ENCODE peak calls at places on chromosomes 4 and X, in seven cellular contexts. Q, D, B, U, N, K and F are unnamed samples.

GRCh38 chr4:119046263-119046662 is 89.4 kb upstream of the MYOZ2 start:
- DNase-seq in Q (no peak), D (no peak), B (peak; percentile 60), U (no peak), N (no peak), K (no peak), F (no peak)

GRCh38 chrX:149819371-149819770 is 37.6 kb downstream of the MAGEA9 start:
- DNase-seq in Q (no peak), D (no peak), B (no peak), U (no peak), N (no peak), K (no peak), F (no peak)

GRCh38 chrX:15382809-15383208 is 1.4 kb downstream of the VEGFD start:
- DNase-seq in Q (no peak), D (no peak), B (no peak), U (no peak), N (no peak), K (no peak), F (no peak)

GRCh38 chrX:147803948-147804347 is 107.8 kb upstream of the FMR1 start:
- DNase-seq in Q (no peak), D (no peak), B (no peak), U (no peak), N (no peak), K (no peak), F (no peak)

GRCh38 chrX:69280956-69281355 is 115.7 kb upstream of the PJA1 start:
- DNase-seq in Q (no peak), D (no peak), B (no peak), U (peak; percentile 46), N (no peak), K (no peak), F (no peak)

GRCh38 chrX:69505772-69506616 is 1.9 kb downstream of the NALF2 start:
- DNase-seq in Q (no peak), D (no peak), B (no peak), U (no peak), N (no peak), K (no peak), F (no peak)

GRCh38 chr4:113157086-113157857 is 107.8 kb downstream of the ANK2 start:
- DNase-seq in Q (no peak), D (no peak), B (no peak), U (no peak), N (no peak), K (no peak), F (no peak)

GRCh38 chr4:48489683-48490011 is 405 bp upstream of the ZAR1 start:
- DNase-seq in Q (no peak), D (no peak), B (no peak), U (no peak), N (no peak), K (no peak), F (no peak)

GRCh38 chr4:73668806-73669205 is 48.6 kb upstream of the RASSF6 start:
- DNase-seq in Q (no peak), D (no peak), B (peak; percentile 56), U (no peak), N (no peak), K (no peak), F (no peak)

GRCh38 chrX:40009890-40010289 is 87.9 kb downstream of the BCOR start:
- DNase-seq in Q (no peak), D (no peak), B (no peak), U (no peak), N (no peak), K (no peak), F (no peak)

GRCh38 chr4:80101768-80102116 is 28.7 kb upstream of the ANTXR2 start:
- DNase-seq in Q (no peak), D (no peak), B (no peak), U (no peak), N (no peak), K (no peak), F (no peak)

GRCh38 chrX:153704021-153704526 is 16.3 kb downstream of the SLC6A8 start:
- DNase-seq in Q (no peak), D (no peak), B (no peak), U (no peak), N (no peak), K (no peak), F (no peak)

GRCh38 chr4:91285485-91285884 is 1018.3 kb upstream of the GRID2 start:
- DNase-seq in Q (no peak), D (no peak), B (no peak), U (no peak), N (no peak), K (no peak), F (no peak)

GRCh38 chr4:2399631-2400190 is 18.7 kb downstream of the ZFYVE28 start:
- DNase-seq in Q (no peak), D (no peak), B (no peak), U (no peak), N (no peak), K (no peak), F (no peak)

GRCh38 chrX:80293354-80293753 is 126.9 kb upstream of the TENT5D start:
- DNase-seq in Q (no peak), D (no peak), B (no peak), U (no peak), N (no peak), K (no peak), F (no peak)

GRCh38 chr4:19945979-19946380 is 305.7 kb upstream of the SLIT2 start:
- DNase-seq in Q (no peak), D (peak; percentile 32), B (no peak), U (no peak), N (no peak), K (no peak), F (no peak)

GRCh38 chr4:187474238-187474637 is 521.3 kb upstream of the ZFP42 start:
- DNase-seq in Q (no peak), D (no peak), B (no peak), U (no peak), N (no peak), K (no peak), F (no peak)

GRCh38 chrX:11254417-11255109 is 38.6 kb upstream of the AMELX start:
- DNase-seq in Q (no peak), D (no peak), B (no peak), U (peak; percentile 47), N (no peak), K (no peak), F (no peak)

GRCh38 chr4:164509951-164510350 is 244.0 kb upstream of the SMIM31 start:
- DNase-seq in Q (no peak), D (no peak), B (no peak), U (no peak), N (no peak), K (no peak), F (no peak)

GRCh38 chrX:54540289-54540688 is 10.3 kb downstream of the GNL3L start:
- DNase-seq in Q (no peak), D (no peak), B (no peak), U (no peak), N (no peak), K (peak; percentile 16), F (no peak)

GRCh38 chr4:173288296-173288695 is 45.9 kb downstream of the HMGB2 start:
- DNase-seq in Q (peak; percentile 82), D (peak; percentile 37), B (peak; percentile 56), U (peak; percentile 55), N (no peak), K (peak; percentile 77), F (no peak)

GRCh38 chr4:173293663-173294062 is 40.5 kb downstream of the HMGB2 start:
- DNase-seq in Q (no peak), D (no peak), B (no peak), U (no peak), N (no peak), K (no peak), F (no peak)

GRCh38 chr4:173288698-173289350 is 45.3 kb downstream of the HMGB2 start:
- DNase-seq in Q (no peak), D (no peak), B (no peak), U (no peak), N (no peak), K (no peak), F (no peak)

GRCh38 chr4:173287486-173287885 is 46.7 kb downstream of the HMGB2 start:
- DNase-seq in Q (no peak), D (no peak), B (no peak), U (no peak), N (no peak), K (no peak), F (no peak)

DNA sequence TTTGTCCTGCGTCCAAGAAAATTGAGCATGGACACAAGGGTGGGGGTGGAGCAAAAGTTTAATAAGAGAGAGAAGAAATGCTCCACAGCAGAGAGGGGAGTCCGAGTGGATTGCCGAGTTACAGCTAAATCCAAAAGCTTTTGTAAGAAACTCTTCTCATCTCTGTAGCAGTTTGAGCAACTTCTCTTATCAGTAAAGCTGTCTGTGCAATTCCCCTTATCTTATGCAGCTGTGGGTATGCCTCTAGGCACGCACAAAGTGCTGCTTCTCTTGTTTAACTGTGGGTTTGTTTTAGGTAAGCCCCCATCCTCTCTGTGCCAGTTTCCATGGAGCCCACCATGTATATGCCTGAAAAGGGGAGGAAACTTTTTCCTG is 44.8 kb downstream of the HMGB2 start:
- DNase-seq in Q (no peak), D (no peak), B (no peak), U (no peak), N (no peak), K (no peak), F (no peak)
- TF ChIP-seq POLR2A in Q (no peak), D (no peak), B (no peak), U (no peak), N (no peak), K (no peak), F (no peak)

GRCh38 chr4:153479118-153479517 is 13.0 kb downstream of the TMEM131L start:
- DNase-seq in Q (no peak), D (no peak), B (no peak), U (no peak), N (no peak), K (no peak), F (no peak)
- H3K27ac ChIP-seq in Q (no peak overlapping the region), D (no peak overlapping the region), B (no peak overlapping the region), U (no peak overlapping the region), N (no peak overlapping the region), K (no peak overlapping the region), F (no peak overlapping the region)

DNA sequence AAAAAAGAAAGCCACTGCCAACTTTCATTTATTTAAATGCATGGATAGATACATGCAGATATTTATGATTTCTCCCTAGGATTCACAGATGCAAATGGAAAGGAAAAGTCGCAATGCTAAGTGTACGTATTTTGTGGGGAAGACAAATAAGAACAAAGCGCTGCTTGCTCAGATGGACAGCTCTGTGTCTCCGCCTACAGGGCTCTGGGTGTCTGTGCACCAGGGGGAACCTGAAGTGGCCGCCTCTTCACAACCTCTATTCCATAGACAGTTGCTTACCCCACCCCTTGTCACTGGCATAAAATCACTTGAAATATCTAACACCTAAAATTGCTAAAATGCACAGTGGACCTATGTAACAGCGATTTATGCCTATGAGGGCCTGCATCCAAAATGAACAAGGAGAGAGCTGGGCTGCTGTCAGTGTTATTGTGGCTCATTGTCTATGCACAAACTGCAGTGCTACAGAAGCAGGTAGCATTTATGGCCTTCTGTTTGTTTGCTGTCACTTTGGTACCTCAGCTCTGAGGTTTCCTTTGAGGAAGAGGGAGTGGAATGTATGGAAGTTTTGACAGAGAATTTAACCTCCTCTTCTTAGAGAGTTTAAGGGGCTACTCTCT is 58.6 kb upstream of the PAGE1 start:
- DNase-seq in Q (peak; percentile 4), D (peak; percentile 10), B (peak; percentile 51), U (no peak), N (peak; percentile 50), K (peak; percentile 42), F (no peak)
- TF ChIP-seq POLR2A in Q (no peak), D (no peak), B (no peak), U (no peak), N (no peak), K (no peak), F (no peak)

DNA sequence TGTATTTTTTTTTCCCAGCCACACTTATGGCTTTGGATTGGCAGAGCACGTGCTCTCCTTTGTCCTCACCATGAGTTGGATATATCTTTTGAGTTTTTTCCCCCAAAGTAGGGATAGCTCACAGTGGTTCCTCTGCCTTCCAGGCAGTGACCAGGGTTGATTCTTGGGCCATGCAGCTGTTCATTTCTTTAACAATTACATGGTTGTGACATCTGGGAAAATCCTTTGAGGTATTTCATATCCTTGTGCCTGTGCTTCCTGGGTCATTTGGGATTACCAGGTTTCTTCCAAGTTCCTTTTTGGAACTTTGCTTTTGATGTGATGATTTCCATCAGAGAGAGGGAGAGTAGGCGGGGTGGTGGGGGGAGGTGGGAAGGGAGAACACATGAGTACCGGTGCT is 15.6 kb downstream of the BCORL1 start:
- DNase-seq in Q (no peak), D (no peak), B (no peak), U (no peak), N (no peak), K (no peak), F (peak; percentile 7)
- H3K27ac ChIP-seq in Q (no peak overlapping the region), D (no peak overlapping the region), B (no peak overlapping the region), U (no peak overlapping the region), N (no peak overlapping the region), K (no peak overlapping the region), F (no peak overlapping the region)